ENCODE peak calls at places on chromosomes 4 and X, in ten cellular contexts. X is tibial nerve, R is A549, V is sigmoid colon, W is transverse colon, N is suprapubic skin, S is ovary, L is stomach, Y is SK-N-SH, Z is HepG2. D is an unnamed sample.

GRCh38 chr4:121484633-121485032 is 103.8 kb upstream of the QRFPR start:
- DNase-seq in X (peak), N (no peak), R (peak), Z (peak), V (no peak), Y (peak), W (no peak), L (peak), S (no peak), D (no peak)

GRCh38 chrX:9635368-9635767 is 130.3 kb downstream of the GPR143 start:
- DNase-seq in S (no peak), Z (no peak), Y (no peak), W (no peak), V (peak), R (no peak), L (no peak), X (no peak), N (no peak), D (no peak)

GRCh38 chr4:55358668-55359067 is 12.6 kb downstream of the SRD5A3 start:
- DNase-seq in Z (no peak), Y (no peak), N (no peak), R (no peak), S (no peak), L (no peak), W (no peak), X (no peak), V (no peak), D (no peak)

GRCh38 chr4:114562176-114562904 is 36.3 kb upstream of the UGT8 start:
- DNase-seq in X (no peak), Z (no peak), L (no peak), R (no peak), W (no peak), S (no peak), Y (no peak), V (no peak), N (no peak), D (no peak)

GRCh38 chr4:86441175-86441960 is 81.5 kb upstream of the MAPK10 start:
- DNase-seq in S (no peak), Z (no peak), W (no peak), V (no peak), Y (peak), N (no peak), X (no peak), R (peak), L (no peak), D (no peak)

GRCh38 chrX:119343856-119344255 is 55.3 kb upstream of the SLC25A43 start:
- DNase-seq in N (no peak), S (no peak), W (peak), V (no peak), X (no peak), L (no peak), R (peak), Z (no peak), Y (no peak), D (no peak)

GRCh38 chrX:14670819-14671218 is 141.5 kb downstream of the GLRA2 start:
- DNase-seq in V (no peak), L (no peak), Z (no peak), R (no peak), N (no peak), S (no peak), W (no peak), X (no peak), Y (no peak), D (no peak)

GRCh38 chrX:9033179-9033578 is 748 bp downstream of the FAM9B start:
- DNase-seq in L (no peak), S (no peak), V (no peak), N (no peak), X (no peak), Y (peak), W (no peak), Z (no peak), R (no peak), D (no peak)

GRCh38 chr4:2246384-2247127 is 4.6 kb upstream of the HAUS3 start:
- DNase-seq in S (peak), W (no peak), N (no peak), R (no peak), V (no peak), Y (peak), X (no peak), L (no peak), Z (no peak), D (no peak)

DNA sequence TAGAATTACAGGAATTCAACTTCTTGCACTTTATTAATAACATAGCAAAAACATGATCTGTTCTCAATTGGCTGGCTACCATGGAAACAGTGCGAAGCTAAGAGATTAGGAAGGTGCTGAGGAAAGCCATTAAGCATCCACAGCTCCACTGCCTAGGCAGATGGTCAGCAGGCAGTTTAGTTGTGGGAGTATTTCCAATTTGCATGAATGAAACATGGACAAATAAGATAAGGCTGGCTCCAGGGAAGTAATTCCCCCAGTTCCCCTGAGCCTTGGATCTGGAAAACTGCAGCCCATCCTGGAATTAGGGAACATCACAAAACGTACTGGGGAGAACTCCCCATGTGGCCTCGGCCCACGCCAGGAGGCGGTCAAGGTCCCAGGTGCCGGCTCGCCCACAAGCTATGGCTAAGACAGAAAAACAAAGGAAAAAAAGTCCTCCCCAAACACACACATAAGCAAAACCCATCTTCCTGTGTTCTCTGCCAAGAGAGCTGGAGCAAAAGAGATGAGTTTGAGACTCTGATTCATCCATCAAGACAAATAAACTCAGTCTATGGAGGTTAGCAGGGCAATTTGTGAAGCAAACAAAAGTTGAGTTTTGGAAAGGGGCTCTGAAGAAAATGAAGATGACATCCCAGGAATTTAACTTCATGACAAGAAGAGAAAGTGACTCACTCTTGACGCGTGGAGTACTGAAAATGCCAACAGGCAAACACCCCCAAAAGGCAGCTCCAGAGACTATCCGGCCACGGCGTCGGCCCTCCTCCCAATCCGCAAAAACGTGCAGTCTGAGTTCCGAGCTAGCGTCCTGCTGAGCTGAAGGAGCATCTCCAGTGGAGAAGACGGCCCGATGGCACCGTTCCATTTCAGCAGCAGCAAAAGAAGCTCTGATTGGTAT is 45.1 kb downstream of the IGFBP7 start:
- DNase-seq in Z (no peak), N (no peak), S (peak), W (peak), L (peak), Y (peak), X (peak), R (peak), V (peak), D (no peak)
- TF ChIP-seq EP300 in Z (no peak), N (no peak), S (no peak), W (no peak), L (no peak), Y (no peak), X (peak), R (peak), V (no peak), D (no peak)

DNA sequence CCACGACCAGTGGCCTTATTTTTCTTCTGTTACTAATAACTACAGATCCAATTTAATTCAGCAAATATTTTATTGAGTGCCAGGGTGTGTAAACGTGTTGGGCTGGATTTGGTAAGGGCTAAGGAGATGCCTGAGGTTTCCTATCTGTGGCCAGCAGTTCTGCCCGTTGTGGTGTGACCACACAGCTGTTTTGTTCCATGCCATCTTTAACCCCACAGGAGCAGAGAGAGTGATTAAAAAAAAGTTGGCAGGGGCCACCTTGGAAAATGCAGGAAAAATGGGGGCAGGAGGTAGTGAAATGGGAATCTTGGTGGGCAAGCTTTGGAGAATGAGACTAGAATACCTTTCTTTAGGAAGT is 1.1 kb downstream of the PLAC8 start:
- DNase-seq in X (no peak), N (no peak), L (no peak), Z (no peak), S (no peak), V (no peak), Y (no peak), R (no peak), W (no peak), D (no peak)
- H3K4me3 ChIP-seq in X (no peak), N (no peak), L (peak), Z (peak), S (no peak), V (no peak), Y (peak), R (no peak), W (peak), D (peak)

GRCh38 chrX:53729756-53730155 is 43.2 kb upstream of the HUWE1 start:
- DNase-seq in V (no peak), N (no peak), Y (no peak), L (no peak), Z (no peak), X (no peak), R (no peak), W (no peak), S (no peak), D (no peak)
- TF ChIP-seq EP300 in V (no peak), N (no peak), Y (no peak), L (no peak), Z (no peak), X (no peak), R (no peak), W (no peak), S (no peak), D (no peak)

DNA sequence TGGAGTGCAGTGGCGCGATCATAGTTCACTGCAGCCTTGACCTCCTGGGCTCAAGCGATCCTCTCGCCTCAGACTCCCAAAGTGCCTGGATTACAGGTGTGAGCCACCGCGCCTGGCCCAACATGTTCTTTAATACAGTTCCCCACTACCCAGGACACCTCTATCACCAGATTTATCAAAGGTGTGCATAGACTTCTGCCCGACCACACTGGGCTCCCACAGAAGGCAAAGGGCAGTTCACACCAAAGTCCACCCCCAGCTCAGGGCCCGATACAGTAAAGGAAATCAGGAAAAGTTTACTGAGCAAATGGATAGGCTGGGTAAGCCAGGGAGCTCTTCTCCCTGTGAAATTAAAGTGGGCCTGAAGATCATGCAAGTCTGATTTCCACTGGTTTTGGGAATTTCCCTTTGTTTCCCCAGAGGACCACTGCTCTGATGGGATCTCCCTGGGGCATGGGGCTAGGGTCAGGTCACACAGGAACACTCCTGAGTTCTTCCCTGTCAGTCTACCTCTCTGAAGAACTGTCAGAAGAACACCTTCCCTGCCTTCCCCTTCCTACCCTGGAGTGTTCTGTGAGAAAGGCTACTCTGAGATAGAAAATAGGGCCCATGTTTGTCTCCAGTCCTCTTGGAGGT is 17.7 kb upstream of the PIM2 start:
- DNase-seq in L (no peak), S (no peak), N (no peak), R (no peak), Z (no peak), V (no peak), W (no peak), Y (no peak), X (no peak), D (no peak)
- H3K4me3 ChIP-seq in L (no peak), S (no peak), N (no peak), R (no peak), Z (no peak), V (no peak), W (no peak), Y (no peak), X (no peak), D (no peak)

GRCh38 chrX:134183665-134184064 is 53.3 kb upstream of the CCDC160 start:
- DNase-seq in L (no peak), S (no peak), V (no peak), Z (no peak), X (no peak), W (no peak), N (no peak), Y (no peak), R (no peak), D (no peak)

GRCh38 chrX:134181261-134181660 is 55.7 kb upstream of the CCDC160 start:
- DNase-seq in W (no peak), Z (no peak), S (no peak), L (no peak), Y (no peak), X (no peak), R (no peak), N (no peak), V (no peak), D (no peak)

GRCh38 chrX:134184936-134185335 is 52.0 kb upstream of the CCDC160 start:
- DNase-seq in Z (no peak), L (no peak), S (no peak), V (no peak), W (no peak), Y (no peak), X (no peak), N (no peak), R (no peak), D (no peak)

GRCh38 chrX:134191276-134191675 is 45.7 kb upstream of the CCDC160 start:
- DNase-seq in R (no peak), S (no peak), Z (no peak), Y (no peak), N (no peak), X (no peak), L (no peak), V (no peak), W (no peak), D (no peak)

GRCh38 chrX:134186362-134187121 is 50.4 kb upstream of the CCDC160 start:
- DNase-seq in S (no peak), N (no peak), V (no peak), W (peak), Y (no peak), L (no peak), Z (no peak), X (no peak), R (no peak), D (no peak)
- TF ChIP-seq EP300 in S (no peak), N (no peak), V (no peak), W (no peak), Y (no peak), L (no peak), Z (no peak), X (no peak), R (no peak), D (no peak)

GRCh38 chrX:30733852-30734660 is 80.8 kb downstream of the GK start:
- DNase-seq in Y (no peak), V (no peak), X (no peak), R (no peak), N (no peak), S (no peak), L (no peak), Z (no peak), W (no peak), D (no peak)
- H3K4me3 ChIP-seq in Y (no peak), V (no peak), X (no peak), R (no peak), N (no peak), S (no peak), L (no peak), Z (no peak), W (no peak), D (no peak)

DNA sequence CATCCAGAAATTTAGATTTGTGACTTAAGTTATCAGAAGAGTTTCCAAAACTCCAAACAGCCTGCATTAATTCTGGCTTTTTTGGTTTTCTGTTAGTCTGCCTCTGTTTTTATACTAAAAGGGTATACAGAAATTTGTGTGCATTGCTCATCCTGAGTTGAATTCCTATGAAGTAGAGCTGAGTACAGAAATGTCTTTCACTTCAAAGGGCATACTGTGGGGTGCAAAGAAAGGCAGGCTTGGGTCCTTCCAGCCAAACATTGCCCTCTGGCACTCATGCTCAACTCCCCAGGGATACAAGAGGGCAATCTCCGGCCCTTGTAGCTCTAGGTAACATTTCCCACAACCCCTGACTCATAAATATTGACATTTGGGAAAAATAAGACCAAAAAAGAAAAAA is 27.6 kb upstream of the TMEM184C start:
- DNase-seq in R (no peak), L (no peak), W (no peak), X (no peak), Y (no peak), S (peak), N (no peak), Z (no peak), V (no peak), D (peak)
- TF ChIP-seq EP300 in R (no peak), L (no peak), W (no peak), X (no peak), Y (no peak), S (no peak), N (no peak), Z (no peak), V (no peak), D (no peak)

DNA sequence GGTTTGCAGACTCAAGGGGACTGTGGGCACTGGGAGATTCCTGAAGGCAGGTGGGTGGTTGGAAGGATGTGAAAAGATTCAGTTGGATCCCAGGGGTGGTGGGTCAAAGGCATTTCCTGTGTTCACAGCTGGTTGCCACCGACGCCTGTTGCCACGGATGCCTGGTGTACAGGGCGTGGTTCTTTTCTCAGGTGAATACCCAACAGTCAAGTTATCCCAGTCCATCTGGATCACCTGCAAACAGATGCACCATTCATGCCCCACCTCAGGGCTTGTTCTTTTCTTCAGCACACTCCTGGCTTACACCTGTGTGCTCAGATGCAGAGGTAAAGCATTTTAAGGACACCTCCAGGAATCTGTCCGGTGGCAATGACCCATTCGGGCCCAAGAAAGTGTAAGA is 55.8 kb upstream of the SHOX start:
- DNase-seq in R (no peak), S (no peak), X (no peak), W (no peak), N (no peak), Z (no peak), Y (no peak), L (no peak), V (no peak), D (no peak)
- H3K4me3 ChIP-seq in R (no peak), S (no peak), X (no peak), W (no peak), N (no peak), Z (no peak), Y (no peak), L (no peak), V (no peak), D (no peak)

DNA sequence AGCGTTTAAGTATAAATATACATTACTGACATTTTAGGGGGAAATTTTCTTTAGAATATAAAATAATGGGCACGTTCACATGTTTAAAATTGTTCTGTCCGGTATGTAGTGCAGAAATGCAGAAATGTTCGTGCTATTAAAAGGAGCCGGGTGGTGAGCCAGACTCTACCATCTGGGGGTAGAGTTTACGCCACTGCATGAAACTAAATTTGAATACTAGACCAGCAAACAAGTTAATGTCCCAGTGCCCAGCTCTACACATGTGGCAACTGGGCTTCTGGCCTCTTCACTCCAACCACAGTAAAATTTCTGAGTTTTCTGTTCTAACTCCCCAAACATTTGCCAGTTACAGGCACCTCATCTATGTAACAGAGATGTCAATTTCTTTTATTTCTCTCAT is 1453.3 kb upstream of the TENM3 start:
- DNase-seq in X (no peak), Z (no peak), N (no peak), W (no peak), S (no peak), V (no peak), Y (no peak), L (no peak), R (no peak), D (no peak)
- TF ChIP-seq EP300 in X (no peak), Z (no peak), N (no peak), W (no peak), S (no peak), V (no peak), Y (no peak), L (no peak), R (no peak), D (no peak)

GRCh38 chrX:131711478-131711867 is 167.6 kb downstream of the OR13H1 start:
- DNase-seq in W (no peak), S (no peak), R (no peak), Z (no peak), N (no peak), X (no peak), L (no peak), V (no peak), Y (no peak), D (no peak)
- H3K4me3 ChIP-seq in W (no peak), S (peak), R (peak), Z (no peak), N (no peak), X (peak), L (no peak), V (peak), Y (peak), D (no peak)

D was measured in esophagus muscularis mucosa.